ENCODE peak calls at places on chromosomes 5 and 9, in six cellular contexts. P is iPS DF 19.7, T is RWPE1, G is NCI-H1694 treated with DMSO at 0.1 percent for 48 hours, F is astrocyte of the spinal cord, U is progenitor cell of endocrine pancreas. L is an unnamed sample.

GRCh38 chr5:176733586-176734262 is 76.6 kb upstream of the UNC5A start:
- DNase-seq in U (no peak), T (no peak), F (no peak), P (no peak), G (no peak), L (no peak)

GRCh38 chr9:135080286-135081263 is 6.9 kb upstream of the OLFM1 start:
- DNase-seq in F (no peak), P (no peak), U (no peak), T (no peak), G (peak), L (no peak)

GRCh38 chr5:149617760-149618306 is 36.5 kb downstream of the ARHGEF37 start:
- DNase-seq in F (no peak), G (no peak), P (no peak), U (no peak), T (no peak), L (peak)

GRCh38 chr5:148733601-148734438 is 79.5 kb upstream of the HTR4 start:
- DNase-seq in T (peak), P (peak), F (peak), U (peak), G (peak), L (peak)

GRCh38 chr5:31648326-31648725 is 9.4 kb downstream of the PDZD2 start:
- DNase-seq in U (no peak), P (no peak), F (no peak), G (no peak), T (no peak), L (no peak)

GRCh38 chr9:16871358-16872151 is 1.1 kb upstream of the BNC2 start:
- DNase-seq in P (no peak), T (peak), F (peak), G (no peak), U (peak), L (peak)

GRCh38 chr5:143114481-143114880 is 289.0 kb downstream of the NR3C1 start:
- DNase-seq in T (peak), G (no peak), P (no peak), U (no peak), F (no peak), L (peak)

GRCh38 chr9:124453586-124454191 is 3.4 kb downstream of the ADGRD2 start:
- DNase-seq in F (no peak), P (no peak), U (no peak), T (no peak), G (no peak), L (no peak)

GRCh38 chr5:82734291-82734690 is 342.9 kb downstream of the TMEM167A start:
- DNase-seq in G (no peak), F (no peak), U (no peak), T (no peak), P (no peak), L (no peak)

GRCh38 chr9:120778758-120779157 is 14.5 kb downstream of the FBXW2 start:
- DNase-seq in F (no peak), P (no peak), U (no peak), G (no peak), T (peak), L (peak)

GRCh38 chr9:26460624-26461023 is 432.0 kb downstream of the CAAP1 start:
- DNase-seq in T (no peak), P (no peak), F (no peak), U (no peak), G (no peak), L (no peak)

L was measured in bronchial epithelial cell.